ENCODE peak calls at places on chromosomes 7 and 10, in five cellular contexts. R is stimulated activated CD4-positive, alpha-beta T cell treated with anti-CD3 and anti-CD28 coated beads, Interleukin-1b, Interleukin-23, amount 100 ng/mL, for 24 hours; U is activated CD4-positive, alpha-beta T cell treated with anti-CD3 and anti-CD28 coated beads for 24 hours; B is T-helper 9 cell; K is GM12864. X is an unnamed sample.

GRCh38 chr7:49778731-49779270 is 5.4 kb downstream of the VWC2 start:
- DNase-seq in R (no peak), U (no peak), B (no peak), K (no peak), X (no peak)

GRCh38 chr10:116691544-116692126 is 50.7 kb downstream of the HSPA12A start:
- DNase-seq in R (no peak), U (no peak), B (no peak), K (no peak), X (no peak)

GRCh38 chr7:38846280-38846679 is 62.7 kb downstream of the VPS41 start:
- DNase-seq in R (no peak), U (no peak), B (no peak), K (no peak), X (no peak)

GRCh38 chr7:73442903-73443542 is 9.4 kb downstream of the FZD9 start:
- DNase-seq in R (no peak), U (no peak), B (no peak), K (no peak), X (no peak)

GRCh38 chr7:7136423-7136822 is 45.9 kb upstream of the C1GALT1 start:
- DNase-seq in R (no peak), U (no peak), B (no peak), K (no peak), X (no peak)

GRCh38 chr10:69864321-69864720 is 62.6 kb downstream of the COL13A1 start:
- DNase-seq in R (no peak), U (no peak), B (no peak), K (no peak), X (no peak)

GRCh38 chr7:367351-367841 is 77.4 kb downstream of the FOXL3 start:
- DNase-seq in R (no peak), U (no peak), B (no peak), K (no peak), X (no peak)

GRCh38 chr10:113563306-113564088 is 10.6 kb downstream of the HABP2 start:
- DNase-seq in R (peak; percentile 39), U (peak; percentile 48), B (peak; percentile 50), K (peak; percentile 19), X (peak; percentile 42)

GRCh38 chr7:33923440-33924229 is 18.3 kb downstream of the BMPER start:
- DNase-seq in R (no peak), U (no peak), B (no peak), K (no peak), X (no peak)

GRCh38 chr7:115145512-115145911 is 223.6 kb downstream of the MDFIC start:
- DNase-seq in R (no peak), U (no peak), B (no peak), K (peak; percentile 5), X (no peak)

GRCh38 chr7:100419660-100420226 is 8.8 kb downstream of the ZCWPW1 start:
- DNase-seq in R (no peak), U (no peak), B (no peak), K (no peak), X (no peak)

GRCh38 chr7:35624299-35625186 is 70.4 kb downstream of the HERPUD2 start:
- DNase-seq in R (no peak), U (peak; percentile 22), B (peak; percentile 12), K (no peak), X (peak; percentile 19)

GRCh38 chr10:66746711-66747110 is 179.1 kb upstream of the LRRTM3 start:
- DNase-seq in R (no peak), U (no peak), B (no peak), K (no peak), X (no peak)

GRCh38 chr10:22420787-22421517 is 75.7 kb downstream of the SPAG6 start:
- DNase-seq in R (no peak), U (no peak), B (no peak), K (no peak), X (peak; percentile 8)

GRCh38 chr7:50206521-50207250 is 97.8 kb upstream of the IKZF1 start:
- DNase-seq in R (no peak), U (peak; percentile 56), B (peak; percentile 51), K (no peak), X (peak; percentile 84)

GRCh38 chr10:124066744-124067714 is 26.4 kb downstream of the CHST15 start:
- DNase-seq in R (no peak), U (no peak), B (no peak), K (no peak), X (no peak)

X was measured in CD8-positive, alpha-beta T cell.